ENCODE peak calls at places on chromosome 11, in four cellular contexts. D is GM19239; M is CD8-positive, alpha-beta memory T cell; I is T1000. U is an unnamed sample.
A peak's percentile ranks its signal among the peaks of the same experiment; 100 is the strongest.

GRCh38 chr11:66327171-66328035 is 8.8 kb downstream of the RIN1 start:
- DNase-seq in I (peak; percentile 42), D (no peak), M (no peak), U (no peak)

GRCh38 chr11:119791701-119792151 is 62.7 kb upstream of the NECTIN1 start:
- DNase-seq in I (no peak), D (no peak), M (no peak), U (no peak)

GRCh38 chr11:35937751-35938150 is 6.1 kb upstream of the LDLRAD3 start:
- DNase-seq in M (no peak), I (no peak), D (no peak), U (no peak)

GRCh38 chr11:77120571-77120970 is 7.5 kb upstream of the MYO7A start:
- DNase-seq in M (no peak), D (no peak), I (no peak), U (no peak)

GRCh38 chr11:35711173-35711910 is 48.8 kb downstream of the TRIM44 start:
- DNase-seq in D (no peak), M (no peak), I (no peak), U (no peak)

GRCh38 chr11:61746654-61747388 is 5.6 kb upstream of the MYRF start:
- DNase-seq in I (no peak), D (no peak), M (no peak), U (no peak)

GRCh38 chr11:73154178-73154577 is 12.1 kb upstream of the FCHSD2 start:
- DNase-seq in I (no peak), M (no peak), D (peak; percentile 52), U (peak; percentile 66)

GRCh38 chr11:105005451-105005845 is 17.5 kb downstream of the CASP5 start:
- DNase-seq in I (no peak), M (no peak), D (no peak), U (no peak)

GRCh38 chr11:44136176-44136945 is 40.9 kb downstream of the EXT2 start:
- DNase-seq in I (no peak), D (no peak), M (no peak), U (no peak)

GRCh38 chr11:71548716-71549151 is 514 bp downstream of the KRTAP5-9 start:
- DNase-seq in M (no peak), D (no peak), I (no peak), U (no peak)

GRCh38 chr11:128772814-128773213 is 78.9 kb downstream of the FLI1 start:
- DNase-seq in I (no peak), D (no peak), M (peak; percentile 55), U (no peak)

GRCh38 chr11:116853461-116854073 is 16.1 kb upstream of the APOA1 start:
- DNase-seq in M (peak; percentile 27), I (peak; percentile 73), D (peak; percentile 80), U (peak; percentile 86)

GRCh38 chr11:113991170-113991569 is 16.3 kb downstream of the HTR3A start:
- DNase-seq in M (no peak), I (no peak), D (no peak), U (no peak)

GRCh38 chr11:112837162-112837826 is 123.9 kb upstream of the NCAM1 start:
- DNase-seq in D (no peak), M (no peak), I (no peak), U (no peak)

GRCh38 chr11:104570088-104570701 is 328.1 kb downstream of the CASP12 start:
- DNase-seq in D (no peak), I (no peak), M (no peak), U (no peak)

GRCh38 chr11:2913776-2914474 is 15.3 kb downstream of the PHLDA2 start:
- DNase-seq in D (no peak), M (no peak), I (no peak), U (no peak)

GRCh38 chr11:11660351-11660750 is 38.5 kb upstream of the GALNT18 start:
- DNase-seq in M (no peak), D (no peak), I (no peak), U (no peak)

GRCh38 chr11:12838463-12839120 is 164.4 kb downstream of the TEAD1 start:
- DNase-seq in I (no peak), M (no peak), D (no peak), U (no peak)

GRCh38 chr11:8671651-8672062 is 10.8 kb downstream of the TRIM66 start:
- DNase-seq in I (no peak), D (no peak), M (no peak), U (no peak)

GRCh38 chr11:102046841-102047240 is 396 bp upstream of the CFAP300 start:
- DNase-seq in I (no peak), M (no peak), D (no peak), U (no peak)

GRCh38 chr11:125903753-125904659 is at the start of gene DDX25:
- DNase-seq in D (no peak), M (no peak), I (no peak), U (peak; percentile 22)

GRCh38 chr11:123313261-123313660 is 116.8 kb upstream of the GRAMD1B start:
- DNase-seq in I (no peak), M (no peak), D (no peak), U (no peak)

GRCh38 chr11:34653851-34654490 is 33.1 kb downstream of the EHF start:
- DNase-seq in M (no peak), I (peak; percentile 80), D (no peak), U (no peak)

GRCh38 chr11:129252621-129253020 is 60.5 kb upstream of the ARHGAP32 start:
- DNase-seq in I (no peak), M (no peak), D (no peak), U (no peak)